ENCODE peak calls at places on chromosomes 6 and 20, in five cellular contexts. One of them, this sample, is unnamed.

GRCh38 chr6:65295812-65296211 is 411.2 kb downstream of the EYS start:
- DNase-seq in neural progenitor cell: no peak
- DNase-seq in KG1: no peak
- DNase-seq in ACHN: no peak
- DNase-seq in suprapubic skin: no peak
- DNase-seq in this sample: no peak

GRCh38 chr6:46113370-46113769 is 16.4 kb upstream of the ENPP4 start:
- DNase-seq in neural progenitor cell: no peak
- DNase-seq in KG1: no peak
- DNase-seq in ACHN: no peak
- DNase-seq in suprapubic skin: no peak
- DNase-seq in this sample: no peak

GRCh38 chr20:13995841-13996240 is 525 bp downstream of the MACROD2 start:
- DNase-seq in neural progenitor cell: peak
- DNase-seq in KG1: no peak
- DNase-seq in ACHN: peak
- DNase-seq in suprapubic skin: peak
- DNase-seq in this sample: no peak

GRCh38 chr6:107866606-107867301 is 42.6 kb upstream of the SCML4 start:
- DNase-seq in neural progenitor cell: peak
- DNase-seq in KG1: peak
- DNase-seq in ACHN: peak
- DNase-seq in suprapubic skin: no peak
- DNase-seq in this sample: no peak

GRCh38 chr6:27139753-27140522 is 107.6 kb upstream of the PRSS16 start:
- DNase-seq in neural progenitor cell: no peak
- DNase-seq in KG1: peak
- DNase-seq in ACHN: no peak
- DNase-seq in suprapubic skin: no peak
- DNase-seq in this sample: no peak

GRCh38 chr6:11460001-11460668 is 77.4 kb upstream of the TMEM170B start:
- DNase-seq in neural progenitor cell: no peak
- DNase-seq in KG1: no peak
- DNase-seq in ACHN: peak
- DNase-seq in suprapubic skin: no peak
- DNase-seq in this sample: no peak

GRCh38 chr6:166565084-166565651 is 21.3 kb downstream of the RAMACL start:
- DNase-seq in neural progenitor cell: peak
- DNase-seq in KG1: no peak
- DNase-seq in ACHN: no peak
- DNase-seq in suprapubic skin: no peak
- DNase-seq in this sample: no peak

GRCh38 chr6:31691564-31692108 is 10.8 kb upstream of the LY6G5C start:
- DNase-seq in neural progenitor cell: no peak
- DNase-seq in KG1: no peak
- DNase-seq in ACHN: no peak
- DNase-seq in suprapubic skin: no peak
- DNase-seq in this sample: no peak

GRCh38 chr20:31568773-31569162 is 36.3 kb upstream of the ID1 start:
- DNase-seq in neural progenitor cell: no peak
- DNase-seq in KG1: no peak
- DNase-seq in ACHN: no peak
- DNase-seq in suprapubic skin: no peak
- DNase-seq in this sample: no peak

GRCh38 chr6:20200761-20201160 is 11.5 kb downstream of the MBOAT1 start:
- DNase-seq in neural progenitor cell: no peak
- DNase-seq in KG1: no peak
- DNase-seq in ACHN: no peak
- DNase-seq in suprapubic skin: no peak
- DNase-seq in this sample: no peak

GRCh38 chr20:32019156-32019510 is 8.9 kb downstream of the CCM2L start:
- DNase-seq in neural progenitor cell: peak
- DNase-seq in KG1: no peak
- DNase-seq in ACHN: peak
- DNase-seq in suprapubic skin: no peak
- DNase-seq in this sample: no peak

GRCh38 chr20:25233016-25233772 is 14.7 kb upstream of the PYGB start:
- DNase-seq in neural progenitor cell: peak
- DNase-seq in KG1: no peak
- DNase-seq in ACHN: peak
- DNase-seq in suprapubic skin: no peak
- DNase-seq in this sample: no peak

GRCh38 chr6:159094444-159095252 is 49.9 kb upstream of the TAGAP start:
- DNase-seq in neural progenitor cell: no peak
- DNase-seq in KG1: no peak
- DNase-seq in ACHN: no peak
- DNase-seq in suprapubic skin: no peak
- DNase-seq in this sample: no peak

GRCh38 chr6:29850011-29850553 is 22.5 kb downstream of the HLA-G start:
- DNase-seq in neural progenitor cell: no peak
- DNase-seq in KG1: no peak
- DNase-seq in ACHN: no peak
- DNase-seq in suprapubic skin: no peak
- DNase-seq in this sample: no peak

GRCh38 chr20:24747015-24747712 is 201.9 kb upstream of the CST7 start:
- DNase-seq in neural progenitor cell: peak
- DNase-seq in KG1: no peak
- DNase-seq in ACHN: no peak
- DNase-seq in suprapubic skin: no peak
- DNase-seq in this sample: no peak

GRCh38 chr6:101281266-101281665 is 112.2 kb upstream of the GRIK2 start:
- DNase-seq in neural progenitor cell: no peak
- DNase-seq in KG1: no peak
- DNase-seq in ACHN: no peak
- DNase-seq in suprapubic skin: no peak
- DNase-seq in this sample: no peak

GRCh38 chr20:37907677-37908397 is 4.9 kb downstream of the VSTM2L start:
- DNase-seq in neural progenitor cell: peak
- DNase-seq in KG1: no peak
- DNase-seq in ACHN: peak
- DNase-seq in suprapubic skin: no peak
- DNase-seq in this sample: no peak

GRCh38 chr6:22349051-22349450 is 52.2 kb upstream of the PRL start:
- DNase-seq in neural progenitor cell: no peak
- DNase-seq in KG1: no peak
- DNase-seq in ACHN: no peak
- DNase-seq in suprapubic skin: no peak
- DNase-seq in this sample: no peak

GRCh38 chr20:16407251-16408067 is 165.8 kb downstream of the KIF16B start:
- DNase-seq in neural progenitor cell: no peak
- DNase-seq in KG1: no peak
- DNase-seq in ACHN: no peak
- DNase-seq in suprapubic skin: no peak
- DNase-seq in this sample: no peak

GRCh38 chr6:12962995-12963394 is 246.4 kb downstream of the PHACTR1 start:
- DNase-seq in neural progenitor cell: no peak
- DNase-seq in KG1: peak
- DNase-seq in ACHN: no peak
- DNase-seq in suprapubic skin: no peak
- DNase-seq in this sample: no peak

GRCh38 chr20:57040924-57041323 is 225.5 kb downstream of the BMP7 start:
- DNase-seq in neural progenitor cell: no peak
- DNase-seq in KG1: no peak
- DNase-seq in ACHN: no peak
- DNase-seq in suprapubic skin: peak
- DNase-seq in this sample: no peak

GRCh38 chr6:11780097-11780428 is 1.5 kb upstream of the ADTRP start:
- DNase-seq in neural progenitor cell: peak
- DNase-seq in KG1: no peak
- DNase-seq in ACHN: no peak
- DNase-seq in suprapubic skin: no peak
- DNase-seq in this sample: no peak

GRCh38 chr6:28597217-28597835 is 71.6 kb downstream of the GPX5 start:
- DNase-seq in neural progenitor cell: peak
- DNase-seq in KG1: no peak
- DNase-seq in ACHN: peak
- DNase-seq in suprapubic skin: no peak
- DNase-seq in this sample: no peak

GRCh38 chr6:158799051-158799792 is 19.9 kb downstream of the EZR start:
- DNase-seq in neural progenitor cell: no peak
- DNase-seq in KG1: no peak
- DNase-seq in ACHN: peak
- DNase-seq in suprapubic skin: no peak
- DNase-seq in this sample: no peak

GRCh38 chr6:145315982-145316600 is 419.2 kb downstream of the EPM2A start:
- DNase-seq in neural progenitor cell: peak
- DNase-seq in KG1: no peak
- DNase-seq in ACHN: no peak
- DNase-seq in suprapubic skin: no peak
- DNase-seq in this sample: no peak

GRCh38 chr6:105810105-105810921 is 275.8 kb upstream of the PRDM1 start:
- DNase-seq in neural progenitor cell: no peak
- DNase-seq in KG1: peak
- DNase-seq in ACHN: peak
- DNase-seq in suprapubic skin: peak
- DNase-seq in this sample: no peak

GRCh38 chr6:63634630-63635029 is 972 bp upstream of the PHF3 start:
- DNase-seq in neural progenitor cell: peak
- DNase-seq in KG1: no peak
- DNase-seq in ACHN: no peak
- DNase-seq in suprapubic skin: no peak
- DNase-seq in this sample: no peak

GRCh38 chr6:30716879-30717128 is 277 bp downstream of the MDC1 start:
- DNase-seq in neural progenitor cell: no peak
- DNase-seq in KG1: no peak
- DNase-seq in ACHN: no peak
- DNase-seq in suprapubic skin: no peak
- DNase-seq in this sample: no peak

GRCh38 chr20:25005220-25005619 is 12.7 kb upstream of the APMAP start:
- DNase-seq in neural progenitor cell: no peak
- DNase-seq in KG1: no peak
- DNase-seq in ACHN: peak
- DNase-seq in suprapubic skin: no peak
- DNase-seq in this sample: no peak

GRCh38 chr20:57904706-57905105 is 194.9 kb upstream of the PMEPA1 start:
- DNase-seq in neural progenitor cell: no peak
- DNase-seq in KG1: no peak
- DNase-seq in ACHN: no peak
- DNase-seq in suprapubic skin: peak
- DNase-seq in this sample: no peak

GRCh38 chr6:168799067-168799466 is 358.1 kb downstream of the SMOC2 start:
- DNase-seq in neural progenitor cell: no peak
- DNase-seq in KG1: no peak
- DNase-seq in ACHN: no peak
- DNase-seq in suprapubic skin: no peak
- DNase-seq in this sample: no peak

GRCh38 chr20:48826883-48827771 is 672 bp downstream of the PREX1 start:
- DNase-seq in neural progenitor cell: peak
- DNase-seq in KG1: no peak
- DNase-seq in ACHN: peak
- DNase-seq in suprapubic skin: no peak
- DNase-seq in this sample: no peak

GRCh38 chr6:26183581-26184408 is 96.6 kb downstream of the HFE start:
- DNase-seq in neural progenitor cell: peak
- DNase-seq in KG1: no peak
- DNase-seq in ACHN: peak
- DNase-seq in suprapubic skin: no peak
- DNase-seq in this sample: no peak